ENCODE peak calls at places on chromosomes 7 and 10, in eight cellular contexts. One of them, this sample, is unnamed.

GRCh38 chr7:13240349-13240748 is 552.9 kb downstream of the ARL4A start:
- DNase-seq in activated CD8-positive, alpha-beta memory T cell treated with anti-CD3 and anti-CD28 coated beads for 24 hours: no peak
- DNase-seq in effector memory CD4-positive, alpha-beta T cell: no peak
- DNase-seq in lung: no peak
- DNase-seq in HT1080: peak
- DNase-seq in effector CD4-positive, alpha-beta T cell: no peak
- DNase-seq in activated T-cell treated with anti-CD3 and anti-CD28 coated beads for 1 hour: no peak
- DNase-seq in neural progenitor cell: no peak
- DNase-seq in this sample: no peak

GRCh38 chr7:6530626-6531491 is 20.4 kb downstream of the GRID2IP start:
- DNase-seq in activated CD8-positive, alpha-beta memory T cell treated with anti-CD3 and anti-CD28 coated beads for 24 hours: peak
- DNase-seq in effector memory CD4-positive, alpha-beta T cell: peak
- DNase-seq in lung: no peak
- DNase-seq in HT1080: no peak
- DNase-seq in effector CD4-positive, alpha-beta T cell: peak
- DNase-seq in activated T-cell treated with anti-CD3 and anti-CD28 coated beads for 1 hour: peak
- DNase-seq in neural progenitor cell: peak
- DNase-seq in this sample: no peak

GRCh38 chr10:31959461-31960173 is 31.0 kb upstream of the ARHGAP12 start:
- DNase-seq in activated CD8-positive, alpha-beta memory T cell treated with anti-CD3 and anti-CD28 coated beads for 24 hours: no peak
- DNase-seq in effector memory CD4-positive, alpha-beta T cell: no peak
- DNase-seq in lung: no peak
- DNase-seq in HT1080: no peak
- DNase-seq in effector CD4-positive, alpha-beta T cell: no peak
- DNase-seq in activated T-cell treated with anti-CD3 and anti-CD28 coated beads for 1 hour: no peak
- DNase-seq in neural progenitor cell: no peak
- DNase-seq in this sample: no peak

GRCh38 chr7:54664235-54665228 is 94.5 kb downstream of the SEC61G start:
- DNase-seq in activated CD8-positive, alpha-beta memory T cell treated with anti-CD3 and anti-CD28 coated beads for 24 hours: no peak
- DNase-seq in effector memory CD4-positive, alpha-beta T cell: no peak
- DNase-seq in lung: peak
- DNase-seq in HT1080: peak
- DNase-seq in effector CD4-positive, alpha-beta T cell: no peak
- DNase-seq in activated T-cell treated with anti-CD3 and anti-CD28 coated beads for 1 hour: no peak
- DNase-seq in neural progenitor cell: peak
- DNase-seq in this sample: peak

GRCh38 chr7:158241919-158242318 is 345.7 kb downstream of the PTPRN2 start:
- DNase-seq in activated CD8-positive, alpha-beta memory T cell treated with anti-CD3 and anti-CD28 coated beads for 24 hours: no peak
- DNase-seq in effector memory CD4-positive, alpha-beta T cell: no peak
- DNase-seq in lung: no peak
- DNase-seq in HT1080: no peak
- DNase-seq in effector CD4-positive, alpha-beta T cell: no peak
- DNase-seq in activated T-cell treated with anti-CD3 and anti-CD28 coated beads for 1 hour: no peak
- DNase-seq in neural progenitor cell: no peak
- DNase-seq in this sample: no peak

GRCh38 chr10:6514180-6514579 is 65.9 kb downstream of the PRKCQ start:
- DNase-seq in activated CD8-positive, alpha-beta memory T cell treated with anti-CD3 and anti-CD28 coated beads for 24 hours: no peak
- DNase-seq in effector memory CD4-positive, alpha-beta T cell: no peak
- DNase-seq in lung: no peak
- DNase-seq in HT1080: no peak
- DNase-seq in effector CD4-positive, alpha-beta T cell: no peak
- DNase-seq in activated T-cell treated with anti-CD3 and anti-CD28 coated beads for 1 hour: no peak
- DNase-seq in neural progenitor cell: no peak
- DNase-seq in this sample: no peak

GRCh38 chr10:85602713-85603112 is 763.9 kb downstream of the GRID1 start:
- DNase-seq in activated CD8-positive, alpha-beta memory T cell treated with anti-CD3 and anti-CD28 coated beads for 24 hours: peak
- DNase-seq in effector memory CD4-positive, alpha-beta T cell: no peak
- DNase-seq in lung: no peak
- DNase-seq in HT1080: no peak
- DNase-seq in effector CD4-positive, alpha-beta T cell: no peak
- DNase-seq in activated T-cell treated with anti-CD3 and anti-CD28 coated beads for 1 hour: no peak
- DNase-seq in neural progenitor cell: no peak
- DNase-seq in this sample: no peak

GRCh38 chr7:1693991-1694524 is 24.0 kb downstream of the ELFN1 start:
- DNase-seq in activated CD8-positive, alpha-beta memory T cell treated with anti-CD3 and anti-CD28 coated beads for 24 hours: peak
- DNase-seq in effector memory CD4-positive, alpha-beta T cell: no peak
- DNase-seq in lung: no peak
- DNase-seq in HT1080: peak
- DNase-seq in effector CD4-positive, alpha-beta T cell: no peak
- DNase-seq in activated T-cell treated with anti-CD3 and anti-CD28 coated beads for 1 hour: no peak
- DNase-seq in neural progenitor cell: peak
- DNase-seq in this sample: peak

GRCh38 chr10:56646712-56647111 is 285.7 kb upstream of the ZWINT start:
- DNase-seq in activated CD8-positive, alpha-beta memory T cell treated with anti-CD3 and anti-CD28 coated beads for 24 hours: no peak
- DNase-seq in effector memory CD4-positive, alpha-beta T cell: no peak
- DNase-seq in lung: no peak
- DNase-seq in HT1080: no peak
- DNase-seq in effector CD4-positive, alpha-beta T cell: no peak
- DNase-seq in activated T-cell treated with anti-CD3 and anti-CD28 coated beads for 1 hour: no peak
- DNase-seq in neural progenitor cell: no peak
- DNase-seq in this sample: no peak

GRCh38 chr10:48536916-48537890 is 67.7 kb downstream of the ARHGAP22 start:
- DNase-seq in activated CD8-positive, alpha-beta memory T cell treated with anti-CD3 and anti-CD28 coated beads for 24 hours: peak
- DNase-seq in effector memory CD4-positive, alpha-beta T cell: no peak
- DNase-seq in lung: no peak
- DNase-seq in HT1080: no peak
- DNase-seq in effector CD4-positive, alpha-beta T cell: no peak
- DNase-seq in activated T-cell treated with anti-CD3 and anti-CD28 coated beads for 1 hour: no peak
- DNase-seq in neural progenitor cell: no peak
- DNase-seq in this sample: no peak

GRCh38 chr10:14751576-14752330 is 22.9 kb downstream of the FAM107B start:
- DNase-seq in activated CD8-positive, alpha-beta memory T cell treated with anti-CD3 and anti-CD28 coated beads for 24 hours: no peak
- DNase-seq in effector memory CD4-positive, alpha-beta T cell: no peak
- DNase-seq in lung: peak
- DNase-seq in HT1080: no peak
- DNase-seq in effector CD4-positive, alpha-beta T cell: no peak
- DNase-seq in activated T-cell treated with anti-CD3 and anti-CD28 coated beads for 1 hour: no peak
- DNase-seq in neural progenitor cell: no peak
- DNase-seq in this sample: no peak

GRCh38 chr10:1403508-1404230 is 333.7 kb downstream of the ADARB2 start:
- DNase-seq in activated CD8-positive, alpha-beta memory T cell treated with anti-CD3 and anti-CD28 coated beads for 24 hours: peak
- DNase-seq in effector memory CD4-positive, alpha-beta T cell: no peak
- DNase-seq in lung: no peak
- DNase-seq in HT1080: no peak
- DNase-seq in effector CD4-positive, alpha-beta T cell: no peak
- DNase-seq in activated T-cell treated with anti-CD3 and anti-CD28 coated beads for 1 hour: no peak
- DNase-seq in neural progenitor cell: peak
- DNase-seq in this sample: no peak

GRCh38 chr10:124741281-124741921 is 2.8 kb downstream of the FAM53B start:
- DNase-seq in activated CD8-positive, alpha-beta memory T cell treated with anti-CD3 and anti-CD28 coated beads for 24 hours: peak
- DNase-seq in effector memory CD4-positive, alpha-beta T cell: peak
- DNase-seq in lung: peak
- DNase-seq in HT1080: peak
- DNase-seq in effector CD4-positive, alpha-beta T cell: peak
- DNase-seq in activated T-cell treated with anti-CD3 and anti-CD28 coated beads for 1 hour: peak
- DNase-seq in neural progenitor cell: peak
- DNase-seq in this sample: peak

GRCh38 chr10:126009590-126009989 is 113.2 kb downstream of the FANK1 start:
- DNase-seq in activated CD8-positive, alpha-beta memory T cell treated with anti-CD3 and anti-CD28 coated beads for 24 hours: no peak
- DNase-seq in effector memory CD4-positive, alpha-beta T cell: no peak
- DNase-seq in lung: no peak
- DNase-seq in HT1080: no peak
- DNase-seq in effector CD4-positive, alpha-beta T cell: no peak
- DNase-seq in activated T-cell treated with anti-CD3 and anti-CD28 coated beads for 1 hour: no peak
- DNase-seq in neural progenitor cell: no peak
- DNase-seq in this sample: no peak

This sample was measured in frontal cortex.